ENCODE peak calls at places on chromosomes 5 and 9, in seven cellular contexts. V is right cardiac atrium; I is lower lobe of right lung; K is stimulated activated naive CD8-positive, alpha-beta T cell treated with anti-CD3 and anti-CD28 coated beads, Interleukin-15, Interleukin-2, amounts not matched to agents 100 U/mL and 50 U/mL, for 24 hours; Y is memory B cell; P is left lung; T is left ventricle myocardium superior. E is an unnamed sample.

GRCh38 chr9:126438757-126439401 is 112.2 kb downstream of the MVB12B start:
- ATAC-seq in V (no peak), I (no peak), K (no peak), Y (no peak), P (no peak), T (no peak), E (no peak)

GRCh38 chr9:135976531-135976930 is 15.4 kb upstream of the UBAC1 start:
- ATAC-seq in V (no peak), I (no peak), K (no peak), Y (no peak), P (no peak), T (no peak), E (no peak)

GRCh38 chr5:368162-369084 is 46.9 kb downstream of the AHRR start:
- ATAC-seq in V (no peak), I (peak), K (no peak), Y (peak), P (peak), T (peak), E (no peak)

GRCh38 chr9:131697908-131698714 is 41.8 kb downstream of the RAPGEF1 start:
- ATAC-seq in V (no peak), I (peak), K (peak), Y (peak), P (no peak), T (peak), E (peak)

GRCh38 chr5:95826949-95827595 is 4.5 kb upstream of the GLRX start:
- ATAC-seq in V (no peak), I (no peak), K (no peak), Y (no peak), P (no peak), T (no peak), E (no peak)

GRCh38 chr9:76687861-76688374 is 76.3 kb upstream of the PCA3 start:
- ATAC-seq in V (peak), I (peak), K (peak), Y (no peak), P (peak), T (no peak), E (peak)

GRCh38 chr5:168188182-168188581 is 103.3 kb upstream of the WWC1 start:
- ATAC-seq in V (peak), I (no peak), K (no peak), Y (no peak), P (no peak), T (peak), E (no peak)

GRCh38 chr5:59661939-59662615 is 231.4 kb downstream of the PDE4D start:
- ATAC-seq in V (peak), I (peak), K (no peak), Y (no peak), P (peak), T (no peak), E (no peak)

GRCh38 chr5:127442085-127442484 is 75.4 kb upstream of the PRRC1 start:
- ATAC-seq in V (no peak), I (no peak), K (no peak), Y (no peak), P (no peak), T (no peak), E (no peak)

GRCh38 chr5:29485333-29485732 is 1708.2 kb upstream of the CDH6 start:
- ATAC-seq in V (no peak), I (no peak), K (no peak), Y (no peak), P (no peak), T (no peak), E (no peak)

GRCh38 chr9:13841801-13842462 is 472.0 kb downstream of the NFIB start:
- ATAC-seq in V (peak), I (no peak), K (no peak), Y (no peak), P (peak), T (peak), E (no peak)

GRCh38 chr5:96396878-96397277 is 36.2 kb downstream of the PCSK1 start:
- ATAC-seq in V (no peak), I (no peak), K (no peak), Y (no peak), P (no peak), T (no peak), E (no peak)

GRCh38 chr9:109793196-109793595 is 13.2 kb downstream of the PALM2AKAP2 start:
- ATAC-seq in V (peak), I (peak), K (no peak), Y (no peak), P (peak), T (peak), E (peak)

GRCh38 chr5:9054322-9054721 is 491.6 kb downstream of the SEMA5A start:
- ATAC-seq in V (no peak), I (no peak), K (no peak), Y (no peak), P (no peak), T (no peak), E (no peak)

GRCh38 chr9:125361837-125362531 is 100.4 kb downstream of the GAPVD1 start:
- ATAC-seq in V (no peak), I (no peak), K (no peak), Y (peak), P (peak), T (no peak), E (no peak)

GRCh38 chr5:125348221-125348692 is 601.8 kb upstream of the ZNF608 start:
- ATAC-seq in V (peak), I (no peak), K (no peak), Y (no peak), P (peak), T (peak), E (peak)

GRCh38 chr5:157222506-157223230 is 42.0 kb downstream of the ITK start:
- ATAC-seq in V (no peak), I (no peak), K (peak), Y (peak), P (no peak), T (no peak), E (no peak)

GRCh38 chr9:126000731-126001580 is 253.8 kb downstream of the PBX3 start:
- ATAC-seq in V (peak), I (no peak), K (no peak), Y (no peak), P (no peak), T (no peak), E (no peak)

GRCh38 chr5:79961731-79962579 is 29.1 kb downstream of the MTX3 start:
- ATAC-seq in V (no peak), I (peak), K (no peak), Y (no peak), P (no peak), T (no peak), E (no peak)

GRCh38 chr9:107853461-107853860 is 363.9 kb upstream of the KLF4 start:
- ATAC-seq in V (no peak), I (no peak), K (no peak), Y (no peak), P (no peak), T (no peak), E (no peak)

GRCh38 chr9:131034268-131034667 is 25.3 kb downstream of the LAMC3 start:
- ATAC-seq in V (no peak), I (no peak), K (no peak), Y (no peak), P (no peak), T (no peak), E (no peak)

GRCh38 chr9:75911390-75911789 is 20.9 kb downstream of the PCSK5 start:
- ATAC-seq in V (no peak), I (no peak), K (peak), Y (no peak), P (no peak), T (no peak), E (no peak)

GRCh38 chr9:127644428-127644827 is 32.4 kb downstream of the STXBP1 start:
- ATAC-seq in V (no peak), I (peak), K (no peak), Y (no peak), P (peak), T (peak), E (no peak)

GRCh38 chr5:99033014-99033931 is 104.5 kb upstream of the CHD1 start:
- ATAC-seq in V (peak), I (peak), K (peak), Y (peak), P (peak), T (peak), E (no peak)

GRCh38 chr9:81787747-81788632 is 98.6 kb upstream of the TLE1 start:
- ATAC-seq in V (peak), I (peak), K (no peak), Y (no peak), P (peak), T (peak), E (peak)

GRCh38 chr5:10617103-10617502 is 53.2 kb downstream of the ANKRD33B start:
- ATAC-seq in V (no peak), I (no peak), K (no peak), Y (no peak), P (no peak), T (no peak), E (no peak)

GRCh38 chr9:127049044-127049443 is 73.4 kb downstream of the ANGPTL2 start:
- ATAC-seq in V (peak), I (peak), K (peak), Y (peak), P (peak), T (peak), E (peak)

GRCh38 chr5:112208699-112209615 is 210.1 kb downstream of the EPB41L4A start:
- ATAC-seq in V (no peak), I (no peak), K (no peak), Y (no peak), P (no peak), T (no peak), E (no peak)

GRCh38 chr5:81167544-81167943 is 65.6 kb upstream of the CKMT2 start:
- ATAC-seq in V (no peak), I (no peak), K (no peak), Y (no peak), P (no peak), T (no peak), E (no peak)

GRCh38 chr5:5306696-5307095 is 115.8 kb upstream of the ICE1 start:
- ATAC-seq in V (no peak), I (peak), K (no peak), Y (no peak), P (peak), T (no peak), E (peak)

GRCh38 chr5:93571111-93571977 is 9.7 kb downstream of the NR2F1-AS1 start:
- ATAC-seq in V (peak), I (no peak), K (no peak), Y (no peak), P (no peak), T (no peak), E (no peak)